ENCODE peak calls at places on chromosomes 2 and 18, in seven cellular contexts. F is dorsolateral prefrontal cortex, H is activated T-cell treated with anti-CD3 and anti-CD28 coated beads for 1 hour, S is HEK293T, N is fibroblast of the aortic adventitia, U is amniotic epithelial cell, P is HT-29. X is an unnamed sample.

GRCh38 chr18:22542400-22542835 is 124.7 kb upstream of the CTAGE1 start:
- DNase-seq in N (peak; percentile 89), P (no peak), F (no peak), S (no peak), H (no peak), U (peak; percentile 65), X (peak; percentile 46)

GRCh38 chr2:151765760-151766159 is 31.5 kb upstream of the NEB start:
- DNase-seq in U (no peak), F (no peak), N (no peak), S (peak; percentile 47), P (no peak), H (no peak), X (no peak)

GRCh38 chr2:27765621-27766286 is 5.8 kb upstream of the MRPL33 start:
- DNase-seq in U (peak; percentile 58), P (peak; percentile 75), S (no peak), N (no peak), F (peak; percentile 33), H (peak; percentile 51), X (peak; percentile 56)

GRCh38 chr2:5287558-5288334 is 404.4 kb upstream of the SOX11 start:
- DNase-seq in U (no peak), F (no peak), H (no peak), S (no peak), P (no peak), N (no peak), X (no peak)

GRCh38 chr18:46054956-46055831 is 16.9 kb downstream of the PSTPIP2 start:
- DNase-seq in P (no peak), F (no peak), H (no peak), U (no peak), S (no peak), N (no peak), X (no peak)

GRCh38 chr18:79747156-79747845 is 50.4 kb upstream of the KCNG2 start:
- DNase-seq in U (no peak), H (no peak), N (no peak), F (no peak), P (no peak), S (no peak), X (no peak)

GRCh38 chr2:37737507-37737906 is 66.1 kb upstream of the CDC42EP3 start:
- DNase-seq in H (no peak), F (no peak), P (no peak), U (peak; percentile 77), N (peak; percentile 78), S (no peak), X (peak; percentile 22)

GRCh38 chr18:28961669-28962228 is 784.8 kb upstream of the CDH2 start:
- DNase-seq in U (peak; percentile 31), N (peak; percentile 18), H (no peak), P (peak; percentile 45), S (peak; percentile 53), F (no peak), X (peak; percentile 28)

GRCh38 chr2:132446460-132446859 is 29.9 kb downstream of the GPR39 start:
- DNase-seq in S (no peak), P (peak; percentile 5), N (no peak), U (no peak), F (no peak), H (no peak), X (no peak)

GRCh38 chr2:102439065-102439695 is 16.2 kb downstream of the IL18RAP start:
- DNase-seq in N (peak; percentile 53), U (peak; percentile 93), H (no peak), P (no peak), F (no peak), S (no peak), X (peak; percentile 52)

GRCh38 chr2:173831312-173832229 is 133.6 kb downstream of the SP3 start:
- DNase-seq in U (peak; percentile 12), N (peak; percentile 83), S (no peak), H (no peak), F (no peak), P (no peak), X (peak; percentile 84)

GRCh38 chr2:95310651-95311050 is 13.5 kb downstream of the KCNIP3 start:
- DNase-seq in F (no peak), H (no peak), S (no peak), N (no peak), P (no peak), U (no peak), X (no peak)

GRCh38 chr2:47404356-47404755 is 1.4 kb downstream of the MSH2 start:
- DNase-seq in P (peak; percentile 23), F (no peak), H (no peak), N (no peak), U (no peak), S (peak; percentile 7), X (no peak)

GRCh38 chr18:40365526-40365925 is 1589.5 kb upstream of the PIK3C3 start:
- DNase-seq in H (no peak), N (no peak), P (no peak), S (no peak), U (peak; percentile 58), F (no peak), X (no peak)

GRCh38 chr2:47150175-47150574 is 4.9 kb downstream of the STPG4 start:
- DNase-seq in H (no peak), F (no peak), U (no peak), N (no peak), S (no peak), P (no peak), X (no peak)

GRCh38 chr2:223100061-223100511 is 48.1 kb downstream of the KCNE4 start:
- DNase-seq in N (peak; percentile 88), H (no peak), S (no peak), P (no peak), F (no peak), U (peak; percentile 95), X (peak; percentile 93)